ENCODE peak calls at places on chromosomes 12 and 14, in five cellular contexts. S is K562, T is neural progenitor cell, E is fibroblast of lung, F is neuronal stem cell. Y is an unnamed sample.

GRCh38 chr12:47556219-47556618 is 149.6 kb downstream of the RPAP3 start:
- DNase-seq in S (no peak), T (no peak), E (no peak), F (no peak), Y (no peak)

GRCh38 chr12:19482551-19483109 is 43.3 kb downstream of the AEBP2 start:
- DNase-seq in S (peak), T (peak), E (no peak), F (no peak), Y (no peak)

GRCh38 chr14:61598980-61599379 is 96.3 kb upstream of the HIF1A start:
- DNase-seq in S (no peak), T (no peak), E (no peak), F (no peak), Y (no peak)

GRCh38 chr12:130335517-130336392 is 1.9 kb upstream of the PIWIL1 start:
- DNase-seq in S (peak), T (peak), E (peak), F (peak), Y (peak)

GRCh38 chr14:22998324-22999012 is 11.5 kb downstream of the C14orf93 start:
- DNase-seq in S (no peak), T (no peak), E (no peak), F (no peak), Y (no peak)

GRCh38 chr14:70350078-70350477 is 9.4 kb downstream of the COX16 start:
- DNase-seq in S (no peak), T (no peak), E (no peak), F (no peak), Y (no peak)

GRCh38 chr14:61196792-61197191 is 84.3 kb downstream of the TMEM30B start:
- DNase-seq in S (no peak), T (no peak), E (no peak), F (no peak), Y (no peak)

GRCh38 chr12:132597333-132598283 is 12.8 kb downstream of the LRCOL1 start:
- DNase-seq in S (no peak), T (peak), E (peak), F (peak), Y (peak)

GRCh38 chr12:82877963-82878362 is 191.3 kb downstream of the TMTC2 start:
- DNase-seq in S (no peak), T (peak), E (no peak), F (no peak), Y (no peak)

GRCh38 chr12:53939141-53940108 is 794 bp downstream of the HOXC13 start:
- DNase-seq in S (no peak), T (peak), E (no peak), F (no peak), Y (no peak)

GRCh38 chr12:115953450-115953849 is 324.0 kb downstream of the MED13L start:
- DNase-seq in S (no peak), T (no peak), E (no peak), F (no peak), Y (no peak)

GRCh38 chr12:60148831-60149230 is 553.0 kb downstream of the SLC16A7 start:
- DNase-seq in S (no peak), T (no peak), E (peak), F (no peak), Y (no peak)

GRCh38 chr14:96349286-96350075 is 13.7 kb downstream of the ATG2B start:
- DNase-seq in S (no peak), T (no peak), E (peak), F (no peak), Y (no peak)

GRCh38 chr14:68937790-68938514 is 41.1 kb downstream of the ACTN1 start:
- DNase-seq in S (no peak), T (peak), E (peak), F (no peak), Y (no peak)

GRCh38 chr12:122064780-122065588 is 13.6 kb upstream of the MLXIP start:
- DNase-seq in S (peak), T (peak), E (peak), F (no peak), Y (peak)

GRCh38 chr12:22543246-22544037 is 900 bp downstream of the C2CD5 start:
- DNase-seq in S (peak), T (peak), E (peak), F (peak), Y (peak)

GRCh38 chr12:104730761-104731160 is 227.3 kb downstream of the SLC41A2 start:
- DNase-seq in S (no peak), T (no peak), E (no peak), F (no peak), Y (no peak)

GRCh38 chr12:104734541-104735075 is 223.5 kb downstream of the SLC41A2 start:
- DNase-seq in S (no peak), T (no peak), E (no peak), F (no peak), Y (no peak)

GRCh38 chr12:104736307-104736706 is 221.8 kb downstream of the SLC41A2 start:
- DNase-seq in S (no peak), T (no peak), E (peak), F (no peak), Y (no peak)

GRCh38 chr12:104735801-104736200 is 222.3 kb downstream of the SLC41A2 start:
- DNase-seq in S (no peak), T (no peak), E (no peak), F (no peak), Y (no peak)

GRCh38 chr12:104733717-104734175 is 224.3 kb downstream of the SLC41A2 start:
- DNase-seq in S (peak), T (peak), E (no peak), F (no peak), Y (peak)
- H3K4me2 ChIP-seq in S (no peak), T (no peak), E (no peak), F (no peak), Y (no peak)

GRCh38 chr14:90858511-90858910 is 42.3 kb upstream of the TTC7B start:
- DNase-seq in S (no peak), T (no peak), E (no peak), F (no peak), Y (no peak)
- H3K9ac ChIP-seq in S (no peak), T (no peak), E (no peak), F (no peak), Y (no peak)

GRCh38 chr14:56005580-56006053 is 112.6 kb upstream of the PELI2 start:
- DNase-seq in S (no peak), T (no peak), E (peak), F (no peak), Y (peak)
- H3K4me2 ChIP-seq in S (no peak), T (peak), E (peak), F (no peak), Y (no peak)

GRCh38 chr14:59435987-59436386 is 29.2 kb downstream of the GPR135 start:
- DNase-seq in S (no peak), T (no peak), E (no peak), F (no peak), Y (no peak)

GRCh38 chr14:59439256-59440015 is 25.7 kb downstream of the GPR135 start:
- DNase-seq in S (no peak), T (no peak), E (peak), F (no peak), Y (no peak)

GRCh38 chr14:59435106-59435505 is 30.1 kb downstream of the GPR135 start:
- DNase-seq in S (no peak), T (no peak), E (no peak), F (no peak), Y (no peak)

GRCh38 chr14:59438148-59438766 is 26.9 kb downstream of the GPR135 start:
- DNase-seq in S (no peak), T (no peak), E (peak), F (no peak), Y (no peak)
- H3K9ac ChIP-seq in S (no peak), T (no peak), E (no peak), F (no peak), Y (no peak)

GRCh38 chr14:73008501-73008900 is 18.4 kb downstream of the ZFYVE1 start:
- DNase-seq in S (no peak), T (no peak), E (peak), F (no peak), Y (no peak)
- H3K4me2 ChIP-seq in S (no peak), T (no peak), E (no peak), F (no peak), Y (no peak)

GRCh38 chr12:65630555-65630954 is 193.7 kb upstream of the HMGA2 start:
- DNase-seq in S (no peak), T (no peak), E (no peak), F (no peak), Y (no peak)

GRCh38 chr12:65634061-65634460 is 190.2 kb upstream of the HMGA2 start:
- DNase-seq in S (no peak), T (no peak), E (no peak), F (no peak), Y (no peak)

GRCh38 chr12:65631621-65632111 is 192.6 kb upstream of the HMGA2 start:
- DNase-seq in S (no peak), T (no peak), E (peak), F (no peak), Y (no peak)

GRCh38 chr12:65634626-65635331 is 189.5 kb upstream of the HMGA2 start:
- DNase-seq in S (no peak), T (no peak), E (peak), F (no peak), Y (no peak)

GRCh38 chr12:65632131-65632855 is 192.0 kb upstream of the HMGA2 start:
- DNase-seq in S (no peak), T (no peak), E (peak), F (no peak), Y (no peak)
- H3K9ac ChIP-seq in S (no peak), T (no peak), E (no peak), F (no peak), Y (no peak)

DNA sequence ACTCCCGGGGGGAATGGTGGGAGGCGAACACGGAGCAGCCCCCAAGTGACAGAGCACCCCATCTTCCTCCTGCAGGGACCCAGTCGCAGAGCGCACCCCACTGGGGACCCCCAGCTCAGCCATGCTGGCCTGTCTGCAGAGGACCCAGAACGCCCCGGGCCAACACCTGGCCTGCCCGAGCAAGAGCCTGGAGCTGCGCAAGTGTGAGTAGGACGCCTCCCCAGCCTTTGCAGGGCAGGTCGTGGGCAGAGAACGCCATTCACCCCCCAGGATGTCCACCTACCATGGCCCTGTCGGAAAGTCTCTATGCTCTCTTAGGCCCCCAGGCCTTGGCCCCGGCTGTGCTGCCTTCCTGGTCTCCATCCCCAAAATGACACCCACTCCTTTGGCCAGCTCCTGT is 30.4 kb downstream of the FAM222A start:
- DNase-seq in S (no peak), T (no peak), E (no peak), F (no peak), Y (no peak)
- H3K4me2 ChIP-seq in S (no peak), T (no peak), E (no peak), F (no peak), Y (no peak)

GRCh38 chr12:75666126-75666979 is 154.9 kb upstream of the KRR1 start:
- DNase-seq in S (no peak), T (peak), E (peak), F (no peak), Y (no peak)
- H3K9ac ChIP-seq in S (no peak), T (no peak), E (no peak), F (no peak), Y (no peak)

GRCh38 chr14:54683882-54684794 is 117.2 kb downstream of the SAMD4A start:
- DNase-seq in S (no peak), T (peak), E (peak), F (no peak), Y (no peak)
- H3K4me2 ChIP-seq in S (no peak), T (peak), E (peak), F (no peak), Y (no peak)